ENCODE peak calls at places on chromosomes 6 and 20, in four cellular contexts. One of them, this sample, is unnamed. For H3K9me3, the result is how much of the 10 kb centered on the place peaks cover.

GRCh38 chr20:20864346-20865096 is 152.1 kb upstream of the RALGAPA2 start:
- DNase-seq in WERI-Rb-1: no peak
- DNase-seq in left ventricle myocardium inferior: no peak
- DNase-seq in aorta: no peak
- DNase-seq in this sample: no peak

GRCh38 chr6:23280445-23280844 is 711.1 kb downstream of the HDGFL1 start:
- DNase-seq in WERI-Rb-1: no peak
- DNase-seq in left ventricle myocardium inferior: no peak
- DNase-seq in aorta: no peak
- DNase-seq in this sample: no peak

GRCh38 chr20:41173791-41174341 is 36.5 kb downstream of the PLCG1 start:
- DNase-seq in WERI-Rb-1: no peak
- DNase-seq in left ventricle myocardium inferior: no peak
- DNase-seq in aorta: no peak
- DNase-seq in this sample: no peak

GRCh38 chr6:156562019-156562418 is 215.2 kb upstream of the ARID1B start:
- DNase-seq in WERI-Rb-1: no peak
- DNase-seq in left ventricle myocardium inferior: no peak
- DNase-seq in aorta: no peak
- DNase-seq in this sample: no peak

GRCh38 chr6:56416247-56416646 is 168.9 kb upstream of the COL21A1 start:
- DNase-seq in WERI-Rb-1: no peak
- DNase-seq in left ventricle myocardium inferior: no peak
- DNase-seq in aorta: no peak
- DNase-seq in this sample: no peak

GRCh38 chr20:53984781-53985518 is 85.4 kb downstream of the BCAS1 start:
- DNase-seq in WERI-Rb-1: no peak
- DNase-seq in left ventricle myocardium inferior: no peak
- DNase-seq in aorta: no peak
- DNase-seq in this sample: no peak

GRCh38 chr6:162211022-162211421 is 516.5 kb downstream of the PRKN start:
- DNase-seq in WERI-Rb-1: no peak
- DNase-seq in left ventricle myocardium inferior: no peak
- DNase-seq in aorta: no peak
- DNase-seq in this sample: no peak

GRCh38 chr6:67300430-67301040 is 1334.5 kb upstream of the ADGRB3 start:
- DNase-seq in WERI-Rb-1: no peak
- DNase-seq in left ventricle myocardium inferior: no peak
- DNase-seq in aorta: no peak
- DNase-seq in this sample: no peak

GRCh38 chr6:57435475-57436163 is 118.2 kb downstream of the PRIM2 start:
- DNase-seq in WERI-Rb-1: no peak
- DNase-seq in left ventricle myocardium inferior: no peak
- DNase-seq in aorta: no peak
- DNase-seq in this sample: no peak

GRCh38 chr20:57398231-57398821 is 7.1 kb downstream of the RBM38 start:
- DNase-seq in WERI-Rb-1: no peak
- DNase-seq in left ventricle myocardium inferior: peak
- DNase-seq in aorta: peak
- DNase-seq in this sample: peak

GRCh38 chr6:38146021-38146657 is 326.6 kb downstream of the ZFAND3 start:
- DNase-seq in WERI-Rb-1: no peak
- DNase-seq in left ventricle myocardium inferior: no peak
- DNase-seq in aorta: no peak
- DNase-seq in this sample: no peak

GRCh38 chr6:30060982-30061765 is at the start of gene POLR1H:
- DNase-seq in WERI-Rb-1: peak
- DNase-seq in left ventricle myocardium inferior: peak
- DNase-seq in aorta: peak
- DNase-seq in this sample: peak

DNA sequence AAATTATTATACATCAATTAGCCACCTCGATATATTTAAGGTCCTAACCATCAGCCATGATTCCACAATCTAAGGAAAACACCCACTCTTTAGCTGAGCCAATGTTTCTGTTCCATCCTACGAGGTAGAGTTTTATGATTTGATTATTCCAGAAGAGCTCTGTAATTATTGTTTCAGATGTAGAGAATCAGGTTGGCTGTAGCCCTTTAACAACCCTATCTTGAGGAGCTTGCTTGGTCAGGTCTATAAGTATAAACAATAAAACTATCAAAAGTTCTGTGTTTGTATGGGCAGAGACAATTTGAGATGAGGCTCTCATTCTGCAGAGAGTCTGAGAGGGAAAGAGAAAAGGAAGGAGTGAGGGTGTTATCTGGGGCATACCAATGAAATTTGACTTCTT is at the start of gene PBOV1:
- DNase-seq in WERI-Rb-1: no peak
- DNase-seq in left ventricle myocardium inferior: no peak
- DNase-seq in aorta: no peak
- DNase-seq in this sample: no peak
- H3K27ac ChIP-seq in WERI-Rb-1: no peak
- H3K27ac ChIP-seq in left ventricle myocardium inferior: no peak
- H3K27ac ChIP-seq in aorta: no peak
- H3K27ac ChIP-seq in this sample: no peak

GRCh38 chr20:62487-62886 is 25.0 kb upstream of the DEFB125 start:
- DNase-seq in WERI-Rb-1: no peak
- DNase-seq in left ventricle myocardium inferior: no peak
- DNase-seq in aorta: no peak
- DNase-seq in this sample: no peak
- H3K9me3 ChIP-seq in WERI-Rb-1: under half
- H3K9me3 ChIP-seq in left ventricle myocardium inferior: under half
- H3K9me3 ChIP-seq in aorta: under half
- H3K9me3 ChIP-seq in this sample: under half

GRCh38 chr6:7546383-7546782 is 4.9 kb downstream of the DSP start:
- DNase-seq in WERI-Rb-1: no peak
- DNase-seq in left ventricle myocardium inferior: no peak
- DNase-seq in aorta: no peak
- DNase-seq in this sample: no peak

GRCh38 chr6:7543761-7544424 is 2.4 kb downstream of the DSP start:
- DNase-seq in WERI-Rb-1: no peak
- DNase-seq in left ventricle myocardium inferior: no peak
- DNase-seq in aorta: no peak
- DNase-seq in this sample: no peak

GRCh38 chr6:7542878-7543394 is 1.5 kb downstream of the DSP start:
- DNase-seq in WERI-Rb-1: no peak
- DNase-seq in left ventricle myocardium inferior: peak
- DNase-seq in aorta: no peak
- DNase-seq in this sample: peak

GRCh38 chr6:7545509-7546369 is 4.3 kb downstream of the DSP start:
- DNase-seq in WERI-Rb-1: no peak
- DNase-seq in left ventricle myocardium inferior: no peak
- DNase-seq in aorta: no peak
- DNase-seq in this sample: no peak

GRCh38 chr6:7544597-7544996 is 3.1 kb downstream of the DSP start:
- DNase-seq in WERI-Rb-1: no peak
- DNase-seq in left ventricle myocardium inferior: no peak
- DNase-seq in aorta: no peak
- DNase-seq in this sample: no peak
- H3K4me3 ChIP-seq in WERI-Rb-1: no peak
- H3K4me3 ChIP-seq in left ventricle myocardium inferior: peak
- H3K4me3 ChIP-seq in aorta: no peak
- H3K4me3 ChIP-seq in this sample: no peak

GRCh38 chr6:88839280-88839679 is 124.1 kb downstream of the RNGTT start:
- DNase-seq in WERI-Rb-1: no peak
- DNase-seq in left ventricle myocardium inferior: no peak
- DNase-seq in aorta: no peak
- DNase-seq in this sample: no peak

GRCh38 chr6:88840289-88840688 is 123.1 kb downstream of the RNGTT start:
- DNase-seq in WERI-Rb-1: no peak
- DNase-seq in left ventricle myocardium inferior: no peak
- DNase-seq in aorta: no peak
- DNase-seq in this sample: no peak

GRCh38 chr6:88840806-88841539 is 122.4 kb downstream of the RNGTT start:
- DNase-seq in WERI-Rb-1: no peak
- DNase-seq in left ventricle myocardium inferior: no peak
- DNase-seq in aorta: no peak
- DNase-seq in this sample: no peak

GRCh38 chr6:88842320-88842719 is 121.1 kb downstream of the RNGTT start:
- DNase-seq in WERI-Rb-1: no peak
- DNase-seq in left ventricle myocardium inferior: no peak
- DNase-seq in aorta: no peak
- DNase-seq in this sample: no peak

GRCh38 chr6:88843040-88843439 is 120.4 kb downstream of the RNGTT start:
- DNase-seq in WERI-Rb-1: no peak
- DNase-seq in left ventricle myocardium inferior: no peak
- DNase-seq in aorta: no peak
- DNase-seq in this sample: no peak
- H3K27ac ChIP-seq in WERI-Rb-1: no peak
- H3K27ac ChIP-seq in left ventricle myocardium inferior: peak
- H3K27ac ChIP-seq in aorta: peak
- H3K27ac ChIP-seq in this sample: no peak